ENCODE peak calls at places on chromosomes 12 and 14, in seven cellular contexts. P is CD4-positive, alpha-beta memory T cell; Z is activated naive CD4-positive, alpha-beta T cell treated with anti-CD3 and anti-CD28 coated beads, Interleukin-2, amount 50 U/mL, for 16 hours; D is C1 segment of cervical spinal cord; H is kidney glomerular epithelial cell; A is activated CD4-positive, alpha-beta T cell treated with anti-CD3 and anti-CD28 coated beads, Interleukin-2, amount 50 U/mL, for 24 hours; O is kidney. J is an unnamed sample.

GRCh38 chr14:52402812-52403526 is 88.9 kb downstream of the PTGER2 start:
- DNase-seq in A (peak), P (peak), H (no peak), Z (peak), O (no peak), D (no peak), J (no peak)

GRCh38 chr14:99734406-99735051 is 50.4 kb downstream of the CYP46A1 start:
- DNase-seq in D (no peak), P (no peak), O (peak), A (no peak), Z (no peak), H (no peak), J (peak)

GRCh38 chr14:94918896-94919295 is 149.0 kb upstream of the GSC start:
- DNase-seq in Z (no peak), D (no peak), A (no peak), P (no peak), H (no peak), O (no peak), J (peak)

GRCh38 chr14:77123381-77124344 is 17.9 kb downstream of the ZDHHC22 start:
- DNase-seq in O (peak), D (peak), H (no peak), Z (no peak), A (no peak), P (no peak), J (no peak)

GRCh38 chr12:75852143-75852542 is 179.4 kb downstream of the PHLDA1 start:
- DNase-seq in P (no peak), O (no peak), H (peak), D (no peak), Z (no peak), A (no peak), J (no peak)

GRCh38 chr12:104458645-104459555 is 2.2 kb downstream of the CHST11 start:
- DNase-seq in P (no peak), D (peak), A (no peak), H (no peak), O (no peak), Z (no peak), J (no peak)

GRCh38 chr12:16168078-16168477 is 109.4 kb downstream of the SLC15A5 start:
- DNase-seq in P (no peak), Z (no peak), H (no peak), A (no peak), O (no peak), D (no peak), J (no peak)

GRCh38 chr12:32891956-32892355 is 4.6 kb downstream of the PKP2 start:
- DNase-seq in Z (no peak), P (no peak), A (no peak), H (peak), O (no peak), D (no peak), J (no peak)

GRCh38 chr14:90654831-90655276 is 161.4 kb downstream of the TTC7B start:
- DNase-seq in H (no peak), D (no peak), P (no peak), Z (no peak), A (no peak), O (no peak), J (no peak)

GRCh38 chr12:112446008-112446725 is 27.4 kb downstream of the PTPN11 start:
- DNase-seq in P (no peak), D (no peak), H (no peak), A (no peak), Z (no peak), O (no peak), J (no peak)